ENCODE peak calls at places on chromosomes 13 and 19, in seven cellular contexts. I is neuronal stem cell, E is H9, C is IMR-90, X is trophoblast cell, Z is H1, B is mesendoderm. M is an unnamed sample.

GRCh38 chr19:2726904-2727639 is 5.9 kb upstream of the DIRAS1 start:
- DNase-seq in C (no peak), B (no peak), Z (no peak), X (peak), E (no peak), I (no peak), M (no peak)

GRCh38 chr13:24385902-24386301 is 76.5 kb downstream of the C1QTNF9 start:
- DNase-seq in I (no peak), B (no peak), E (no peak), C (no peak), Z (no peak), X (no peak), M (no peak)

GRCh38 chr19:53091413-53091812 is 11.8 kb downstream of the ZNF160 start:
- DNase-seq in I (no peak), X (no peak), Z (peak), E (peak), B (peak), C (no peak), M (no peak)

GRCh38 chr19:49761625-49762311 is 1.3 kb downstream of the TSKS start:
- DNase-seq in X (peak), C (peak), B (peak), Z (no peak), E (peak), I (no peak), M (no peak)

GRCh38 chr13:78309497-78310180 is 293.7 kb downstream of the POU4F1 start:
- DNase-seq in E (no peak), I (no peak), B (no peak), X (no peak), Z (no peak), C (no peak), M (no peak)

GRCh38 chr13:46896346-46897138 is at the start of gene HTR2A:
- DNase-seq in C (peak), B (no peak), X (peak), I (no peak), E (no peak), Z (no peak), M (no peak)

GRCh38 chr13:49517461-49517860 is 21.7 kb downstream of the PHF11 start:
- DNase-seq in E (no peak), X (peak), I (no peak), Z (no peak), C (no peak), B (peak), M (peak)

GRCh38 chr13:70874646-70875045 is 766.4 kb upstream of the KLHL1 start:
- DNase-seq in I (no peak), X (no peak), E (no peak), C (no peak), B (no peak), Z (no peak), M (no peak)

GRCh38 chr13:40401911-40402776 is 264.3 kb downstream of the FOXO1 start:
- DNase-seq in E (no peak), I (no peak), X (peak), C (peak), Z (no peak), B (peak), M (peak)

GRCh38 chr13:47100214-47100853 is 203.5 kb upstream of the HTR2A start:
- DNase-seq in C (peak), B (no peak), Z (no peak), E (no peak), I (no peak), X (no peak), M (peak)

DNA sequence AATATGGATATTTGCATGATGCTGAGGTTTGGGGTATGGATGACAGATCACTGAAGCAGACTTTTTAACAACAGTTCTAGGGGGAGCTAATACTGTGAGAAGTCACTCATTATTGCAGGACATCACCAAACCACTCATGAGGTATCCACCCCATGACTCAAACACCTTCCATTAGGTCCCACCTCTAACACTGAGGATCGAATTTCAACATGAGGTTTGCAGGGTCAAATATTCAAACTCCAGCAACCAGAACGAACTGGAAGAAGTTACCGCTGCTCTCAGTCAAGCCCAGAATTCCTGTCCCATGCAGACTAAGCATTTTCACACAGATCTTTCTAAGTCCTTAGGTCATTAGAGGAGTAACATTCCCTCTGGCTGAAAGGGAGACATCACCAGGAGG is 758.9 kb downstream of the UQCRFS1 start:
- DNase-seq in C (no peak), B (peak), I (no peak), E (no peak), X (no peak), Z (no peak), M (no peak)
- H3K23ac ChIP-seq in C (no peak), B (no peak), I (no peak), E (no peak), X (no peak), Z (no peak), M (no peak)

DNA sequence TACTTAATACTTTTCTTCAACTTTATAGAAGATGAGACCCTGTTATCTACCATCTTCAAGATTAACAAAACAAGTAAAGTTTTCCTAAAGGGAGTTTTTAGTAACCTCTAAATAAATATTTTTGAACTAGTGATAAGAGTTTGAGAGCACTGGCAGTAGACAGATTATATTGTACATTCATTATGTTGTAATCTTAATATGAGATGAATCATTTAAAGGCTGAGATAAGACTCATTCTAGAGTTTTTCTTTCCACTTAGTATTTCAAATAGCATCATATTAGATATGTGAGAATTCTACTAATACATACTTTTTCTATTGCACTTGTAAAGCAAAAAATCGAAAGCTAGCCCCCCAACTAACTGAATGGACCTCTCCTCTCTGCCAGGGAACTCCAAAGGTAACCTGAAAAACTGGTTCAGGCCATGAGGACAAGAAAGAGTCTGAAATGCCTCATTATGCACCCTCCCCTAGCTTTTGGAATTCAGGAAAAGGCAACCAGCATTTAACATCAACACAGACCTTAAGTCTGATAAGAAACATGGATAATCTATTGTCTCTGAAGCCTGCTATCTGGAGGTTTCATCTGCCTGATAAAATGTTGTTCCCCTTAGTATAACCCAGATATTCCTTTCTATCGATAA is 875.4 kb upstream of the SLC10A2 start:
- DNase-seq in I (no peak), E (no peak), C (no peak), Z (no peak), X (peak), B (peak), M (peak)
- H3K23ac ChIP-seq in I (no peak), E (no peak), C (no peak), Z (no peak), X (no peak), B (no peak), M (no peak)

GRCh38 chr19:13727798-13728197 is 36.5 kb upstream of the MRI1 start:
- DNase-seq in X (no peak), Z (no peak), C (peak), E (no peak), B (no peak), I (no peak), M (no peak)
- H3K23ac ChIP-seq in X (no peak), Z (no peak), C (no peak), E (no peak), B (no peak), I (no peak), M (no peak)

GRCh38 chr13:38012096-38012495 is 142.5 kb upstream of the TRPC4 start:
- DNase-seq in E (no peak), Z (no peak), I (no peak), B (no peak), C (no peak), X (no peak), M (no peak)

GRCh38 chr13:38013676-38014075 is 144.1 kb upstream of the TRPC4 start:
- DNase-seq in B (no peak), X (no peak), Z (no peak), E (no peak), I (no peak), C (no peak), M (no peak)

GRCh38 chr13:38008636-38009035 is 139.1 kb upstream of the TRPC4 start:
- DNase-seq in C (no peak), Z (no peak), E (no peak), X (no peak), I (no peak), B (no peak), M (peak)
- H3K23ac ChIP-seq in C (no peak), Z (no peak), E (no peak), X (no peak), I (no peak), B (no peak), M (no peak)

GRCh38 chr13:33050161-33050560 is 33.9 kb downstream of the KL start:
- DNase-seq in E (no peak), X (no peak), C (no peak), I (no peak), Z (no peak), B (no peak), M (no peak)

GRCh38 chr13:33052446-33052845 is 36.2 kb downstream of the KL start:
- DNase-seq in I (no peak), B (no peak), C (peak), Z (no peak), E (no peak), X (peak), M (no peak)

GRCh38 chr13:33051632-33052031 is 35.4 kb downstream of the KL start:
- DNase-seq in C (no peak), B (no peak), E (no peak), Z (no peak), X (no peak), I (no peak), M (no peak)

GRCh38 chr13:33057019-33057785 is 41.0 kb downstream of the KL start:
- DNase-seq in C (peak), X (peak), I (peak), E (no peak), B (peak), Z (no peak), M (peak)

GRCh38 chr13:33053397-33054066 is 37.3 kb downstream of the KL start:
- DNase-seq in B (no peak), Z (no peak), E (no peak), X (peak), C (no peak), I (no peak), M (no peak)
- H3K23ac ChIP-seq in B (no peak), Z (no peak), E (no peak), X (no peak), C (no peak), I (no peak), M (no peak)

DNA sequence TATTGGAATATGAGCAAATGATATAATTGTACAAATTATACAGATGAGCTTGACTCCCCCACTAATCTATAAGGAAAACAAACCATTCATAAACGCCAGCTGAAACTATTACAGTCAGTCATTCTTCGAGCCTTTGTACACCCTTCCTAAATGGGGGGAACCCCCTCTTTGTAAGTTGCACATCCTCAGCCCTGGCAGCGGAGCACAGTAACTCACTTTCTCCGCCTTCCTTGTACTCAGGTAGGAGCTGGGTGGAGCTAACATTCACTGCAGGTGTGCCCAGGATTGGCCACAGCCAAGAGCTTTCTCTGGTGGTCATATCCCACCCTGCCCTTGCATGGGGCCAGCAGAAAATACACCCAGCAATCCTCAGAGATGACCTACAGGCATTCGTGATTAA is 28.6 kb downstream of the PIN1 start:
- DNase-seq in X (no peak), E (no peak), I (no peak), B (no peak), Z (no peak), C (no peak), M (no peak)
- H3K23ac ChIP-seq in X (no peak), E (no peak), I (no peak), B (no peak), Z (no peak), C (no peak), M (no peak)

M was measured in mesenchymal stem cell.